ENCODE peak calls at places on chromosomes 4 and X, in six cellular contexts. H, G, V, Z, D and Y are unnamed samples.

GRCh38 chr4:183563874-183564273 is 59.0 kb downstream of the ING2 start:
- DNase-seq in D (peak), V (no peak), G (no peak), H (no peak), Z (no peak), Y (peak)

GRCh38 chr4:148265627-148266026 is 176.6 kb downstream of the NR3C2 start:
- DNase-seq in H (no peak), G (no peak), D (no peak), V (no peak), Z (no peak), Y (no peak)

GRCh38 chrX:106611682-106612402 is at the start of gene RADX:
- DNase-seq in G (peak), V (peak), D (peak), Z (peak), H (peak), Y (peak)

GRCh38 chr4:169286562-169287301 is 16.0 kb upstream of the SH3RF1 start:
- DNase-seq in V (no peak), D (no peak), Z (no peak), H (no peak), G (no peak), Y (no peak)

GRCh38 chr4:157217708-157218107 is 2.8 kb upstream of the GRIA2 start:
- DNase-seq in G (no peak), H (peak), D (no peak), V (no peak), Z (no peak), Y (no peak)

GRCh38 chrX:100625985-100626491 is 10.6 kb downstream of the TSPAN6 start:
- DNase-seq in V (no peak), D (no peak), G (peak), H (no peak), Z (no peak), Y (no peak)

GRCh38 chr4:23717528-23718248 is 172.2 kb downstream of the PPARGC1A start:
- DNase-seq in D (peak), V (no peak), Z (no peak), H (no peak), G (no peak), Y (no peak)

GRCh38 chrX:153061732-153062131 is 5.5 kb downstream of the PNMA3 start:
- DNase-seq in G (no peak), D (peak), V (no peak), H (no peak), Z (no peak), Y (no peak)

GRCh38 chr4:152189451-152190179 is 346.3 kb downstream of the FBXW7 start:
- DNase-seq in D (no peak), G (peak), V (no peak), Z (no peak), H (no peak), Y (no peak)

GRCh38 chr4:4419896-4420295 is 33.0 kb downstream of the NSG1 start:
- DNase-seq in Z (no peak), H (no peak), V (no peak), G (no peak), D (no peak), Y (no peak)
- H3K27ac ChIP-seq in Z (no peak), H (no peak), V (no peak), G (no peak), D (no peak), Y (no peak)

DNA sequence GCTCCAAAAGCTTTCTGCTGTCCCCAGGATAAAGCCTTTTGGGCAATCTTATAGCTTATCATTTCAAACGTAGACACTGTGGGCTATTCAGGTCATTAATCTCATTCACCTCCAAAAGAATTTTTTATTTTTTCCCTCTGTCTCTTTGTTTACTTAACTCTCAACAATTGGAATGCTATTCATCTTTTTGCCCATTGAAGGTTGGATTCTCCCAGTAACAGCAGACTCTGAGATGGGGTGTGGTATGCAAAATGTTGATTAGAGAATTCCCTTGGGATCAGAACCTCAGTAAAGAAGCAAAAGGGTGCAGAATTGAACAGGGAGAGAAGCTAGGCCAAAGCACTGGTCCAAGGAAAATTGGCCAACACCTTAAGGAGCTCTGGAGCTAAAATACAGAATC is 60.4 kb downstream of the CAMK2D start:
- DNase-seq in G (no peak), Z (no peak), V (no peak), D (no peak), H (no peak), Y (no peak)
- H3K27ac ChIP-seq in G (no peak), Z (no peak), V (no peak), D (no peak), H (no peak), Y (no peak)

GRCh38 chr4:180058731-180059215 is 2184.4 kb upstream of the TENM3 start:
- DNase-seq in D (peak), V (peak), H (no peak), Z (peak), G (no peak), Y (no peak)

GRCh38 chr4:180060159-180060889 is 2182.9 kb upstream of the TENM3 start:
- DNase-seq in V (no peak), G (no peak), Z (no peak), D (no peak), H (no peak), Y (no peak)

GRCh38 chr4:180059216-180059881 is 2183.9 kb upstream of the TENM3 start:
- DNase-seq in Z (peak), G (no peak), D (peak), H (no peak), V (no peak), Y (no peak)

GRCh38 chr4:180057891-180058643 is 2185.1 kb upstream of the TENM3 start:
- DNase-seq in G (no peak), H (no peak), Z (peak), V (peak), D (peak), Y (no peak)

DNA sequence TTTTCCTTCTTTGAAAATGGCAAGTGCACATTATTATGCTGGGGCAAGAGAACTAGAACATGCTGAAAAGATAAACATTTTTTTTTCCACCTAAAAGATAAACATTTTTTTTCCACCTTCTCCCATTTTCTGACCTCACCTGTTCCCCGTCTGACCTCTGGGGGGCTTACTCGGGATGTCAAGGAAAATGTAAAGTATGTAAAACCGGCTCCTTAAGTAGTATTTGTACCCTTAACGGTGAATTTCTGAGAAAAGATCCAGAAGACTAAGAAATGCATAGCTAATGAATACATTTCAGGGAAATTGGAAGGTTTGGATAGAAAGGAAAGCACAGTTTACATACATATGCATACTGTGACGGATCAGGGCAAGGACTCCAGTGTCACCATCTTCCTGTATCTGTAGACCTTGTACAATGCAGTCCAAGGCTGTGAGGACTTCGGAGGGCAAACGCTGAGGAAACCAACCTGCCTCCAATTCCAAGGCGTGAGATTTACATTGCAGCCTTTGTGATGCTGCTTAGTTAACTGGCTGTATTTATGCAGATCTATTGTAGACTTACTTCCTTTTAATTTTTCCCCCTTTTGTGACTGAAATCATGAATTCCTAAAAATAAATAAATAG is 2185.9 kb upstream of the TENM3 start:
- DNase-seq in H (no peak), Z (no peak), D (no peak), G (no peak), V (no peak), Y (no peak)
- H3K27ac ChIP-seq in H (no peak), Z (no peak), D (no peak), G (peak), V (no peak), Y (no peak)

DNA sequence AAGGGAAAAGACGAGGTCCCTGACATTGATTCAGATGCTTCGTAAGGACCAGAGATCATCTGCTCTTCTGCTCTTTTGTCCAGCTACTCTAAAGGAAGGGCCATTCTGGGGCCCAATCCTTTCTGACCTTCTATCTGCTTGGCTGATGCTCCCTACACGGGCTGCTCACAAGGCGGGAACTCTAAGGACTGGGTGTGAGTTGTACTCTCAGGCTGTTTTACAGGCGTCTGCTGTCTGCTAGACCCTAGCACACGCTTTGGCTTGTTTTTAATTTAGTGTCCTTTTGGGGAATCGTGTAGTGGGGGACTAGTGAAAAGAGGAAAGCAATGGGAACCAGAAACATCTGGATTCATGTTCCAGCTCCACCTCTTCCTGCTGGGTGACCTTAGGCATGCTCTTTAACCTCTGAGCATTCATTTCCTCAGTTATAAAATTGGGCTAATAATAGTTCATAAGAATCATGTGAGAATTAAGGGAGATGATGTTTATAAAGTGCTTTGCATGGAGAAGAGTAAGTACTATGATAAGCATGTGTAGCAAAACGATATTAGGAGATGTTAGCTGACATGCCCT is 53.1 kb downstream of the CASP3 start:
- DNase-seq in G (no peak), V (no peak), D (no peak), Z (no peak), H (no peak), Y (no peak)
- H3K27ac ChIP-seq in G (no peak), V (no peak), D (no peak), Z (no peak), H (no peak), Y (no peak)

DNA sequence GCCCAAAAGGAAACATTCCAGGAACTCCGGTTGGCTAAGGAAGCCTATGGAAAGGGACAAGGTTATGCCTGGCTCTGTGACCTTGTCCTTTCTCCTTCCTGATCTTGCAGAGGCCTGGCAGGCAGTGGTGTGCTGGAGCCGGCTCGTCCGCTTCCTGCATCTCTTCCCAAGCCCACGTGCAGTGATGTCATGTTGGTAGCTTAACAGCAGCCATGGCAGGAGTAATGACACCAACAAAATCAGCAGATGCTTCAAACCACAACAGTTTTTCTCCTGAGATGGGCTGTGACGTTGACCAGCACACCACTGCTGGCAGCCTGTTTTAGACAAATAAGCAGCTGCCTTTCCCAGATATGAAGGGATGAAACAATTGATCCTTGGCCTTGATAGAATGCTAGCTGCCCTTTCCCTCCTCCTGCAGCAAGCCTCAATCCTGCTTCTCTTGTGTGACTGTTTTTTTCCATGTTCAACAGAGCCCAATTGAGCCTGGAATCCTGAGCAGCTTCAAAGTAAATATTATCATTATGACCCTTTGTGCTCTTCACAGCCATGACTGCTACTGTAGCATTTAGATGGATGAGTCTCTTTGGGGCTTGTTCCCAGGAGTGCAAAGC is 23.4 kb downstream of the SEPTIN6 start:
- DNase-seq in Z (no peak), G (no peak), D (no peak), V (no peak), H (no peak), Y (no peak)
- H3K27ac ChIP-seq in Z (no peak), G (no peak), D (no peak), V (no peak), H (no peak), Y (no peak)

GRCh38 chr4:19005211-19005610 is 983.7 kb upstream of the LCORL start:
- DNase-seq in D (no peak), V (no peak), G (no peak), Z (no peak), H (no peak), Y (no peak)
- H3K27ac ChIP-seq in D (no peak), V (no peak), G (no peak), Z (no peak), H (no peak), Y (no peak)

DNA sequence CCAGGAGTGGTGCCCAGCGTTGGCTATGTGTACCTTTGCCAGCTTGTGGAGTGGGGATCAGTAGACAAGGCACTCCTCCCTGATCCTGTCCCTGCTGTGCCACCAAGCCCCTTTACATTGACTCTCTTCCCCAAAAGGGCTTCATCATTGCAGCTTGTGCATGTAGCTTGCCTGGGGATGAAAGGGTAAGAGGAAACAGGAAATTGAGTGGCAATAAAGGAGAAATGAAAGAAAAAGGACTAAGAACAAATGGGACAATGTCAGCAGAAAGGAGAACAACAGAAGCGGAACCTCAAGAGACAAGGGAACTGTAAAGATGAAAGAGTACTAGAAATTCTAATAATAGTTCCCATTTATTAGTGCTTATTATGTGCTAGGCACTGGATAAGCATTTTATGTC is 8.7 kb upstream of the IL13RA1 start:
- DNase-seq in D (no peak), Z (no peak), G (no peak), H (no peak), V (no peak), Y (no peak)
- H3K27ac ChIP-seq in D (no peak), Z (no peak), G (no peak), H (no peak), V (no peak), Y (no peak)

GRCh38 chrX:19864736-19865135 is 22.7 kb downstream of the SH3KBP1 start:
- DNase-seq in D (no peak), H (no peak), V (no peak), G (no peak), Z (no peak), Y (no peak)

GRCh38 chrX:19865567-19866363 is 21.6 kb downstream of the SH3KBP1 start:
- DNase-seq in V (no peak), G (no peak), D (no peak), H (no peak), Z (no peak), Y (no peak)

GRCh38 chrX:19867411-19867732 is 20.0 kb downstream of the SH3KBP1 start:
- DNase-seq in G (no peak), Z (no peak), D (no peak), V (no peak), H (no peak), Y (no peak)

GRCh38 chrX:19867938-19868337 is 19.5 kb downstream of the SH3KBP1 start:
- DNase-seq in H (no peak), D (no peak), G (no peak), V (no peak), Z (no peak), Y (no peak)

DNA sequence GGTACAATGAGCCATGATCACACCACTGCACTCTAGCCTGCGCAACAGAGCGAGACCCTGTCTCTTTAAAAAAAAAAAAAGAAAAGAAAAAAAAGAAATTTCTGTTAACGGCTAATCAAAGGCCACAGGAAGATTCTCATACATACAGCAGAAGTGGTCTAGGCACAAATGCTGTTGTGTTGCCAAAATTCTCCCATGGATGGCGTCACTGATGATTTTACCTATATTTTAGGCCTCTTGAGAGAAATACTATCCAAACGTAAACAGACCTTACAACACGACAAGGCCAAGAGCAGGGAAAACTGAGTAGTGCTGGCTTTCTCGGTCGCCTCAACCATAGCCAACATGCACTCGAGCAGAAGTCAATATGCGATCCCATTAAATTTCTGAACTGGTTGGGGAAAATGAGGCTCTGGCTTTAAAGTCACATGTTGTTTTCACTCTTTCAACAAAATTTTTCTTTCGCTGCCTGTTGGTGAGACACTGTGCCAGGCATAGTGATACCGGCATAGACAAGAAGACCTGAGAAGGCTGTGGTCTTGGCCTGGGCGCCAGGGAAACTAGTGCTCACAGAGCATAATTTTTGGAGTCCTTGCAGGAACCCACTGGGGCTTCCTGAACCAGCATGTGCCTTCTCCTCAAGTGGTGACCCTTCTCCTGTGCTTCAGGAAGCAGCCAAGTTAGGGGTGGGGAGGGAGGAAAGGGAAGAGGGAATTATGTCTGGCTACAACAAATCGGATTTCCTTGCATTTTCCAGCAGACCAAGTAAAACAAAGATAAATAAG is 20.6 kb downstream of the SH3KBP1 start:
- DNase-seq in D (no peak), G (no peak), V (no peak), H (no peak), Z (no peak), Y (no peak)
- H3K27ac ChIP-seq in D (no peak), G (peak), V (no peak), H (no peak), Z (no peak), Y (no peak)